ENCODE peak calls at places on chromosomes 5 and 9, in seven cellular contexts. X, A, U, K, J, Y and W are unnamed samples.

GRCh38 chr9:25505644-25506043 is 172.6 kb downstream of the TUSC1 start:
- DNase-seq in X (no peak), A (no peak), U (no peak), K (no peak), J (no peak), Y (no peak), W (no peak)

GRCh38 chr9:124890179-124890578 is 28.2 kb downstream of the ARPC5L start:
- DNase-seq in X (no peak), A (no peak), U (no peak), K (no peak), J (no peak), Y (no peak), W (no peak)

GRCh38 chr5:41083306-41083705 is 12.2 kb upstream of the MROH2B start:
- DNase-seq in X (no peak), A (no peak), U (no peak), K (no peak), J (no peak), Y (no peak), W (no peak)

GRCh38 chr9:110744753-110745522 is 76.3 kb downstream of the MUSK start:
- DNase-seq in X (no peak), A (peak), U (peak), K (peak), J (peak), Y (peak), W (no peak)

GRCh38 chr5:132915681-132916080 is 42.2 kb downstream of the LEAP2 start:
- DNase-seq in X (no peak), A (no peak), U (no peak), K (no peak), J (no peak), Y (peak), W (no peak)

GRCh38 chr5:141567513-141568117 is 51.2 kb downstream of the DIAPH1 start:
- DNase-seq in X (no peak), A (no peak), U (no peak), K (no peak), J (no peak), Y (no peak), W (no peak)

GRCh38 chr5:113059232-113059805 is 82.7 kb downstream of the DCP2 start:
- DNase-seq in X (peak), A (no peak), U (no peak), K (no peak), J (no peak), Y (no peak), W (no peak)

GRCh38 chr9:77648458-77649108 is 461 bp upstream of the GNA14 start:
- DNase-seq in X (peak), A (peak), U (peak), K (peak), J (no peak), Y (no peak), W (peak)

GRCh38 chr5:24630925-24631324 is 13.9 kb downstream of the CDH10 start:
- DNase-seq in X (no peak), A (no peak), U (no peak), K (no peak), J (no peak), Y (no peak), W (no peak)

GRCh38 chr9:126009047-126009446 is 261.9 kb downstream of the PBX3 start:
- DNase-seq in X (no peak), A (no peak), U (no peak), K (no peak), J (no peak), Y (peak), W (no peak)

GRCh38 chr9:114286146-114286679 is 36.7 kb upstream of the ORM1 start:
- DNase-seq in X (no peak), A (peak), U (no peak), K (no peak), J (no peak), Y (no peak), W (no peak)

GRCh38 chr5:93603191-93603590 is 20.2 kb downstream of the NR2F1 start:
- DNase-seq in X (no peak), A (no peak), U (no peak), K (no peak), J (no peak), Y (no peak), W (no peak)

GRCh38 chr9:112075009-112075378 is 100.1 kb downstream of the SUSD1 start:
- DNase-seq in X (no peak), A (no peak), U (no peak), K (no peak), J (no peak), Y (no peak), W (no peak)

GRCh38 chr5:25955337-25955736 is 1083.0 kb downstream of the CDH9 start:
- DNase-seq in X (no peak), A (no peak), U (no peak), K (no peak), J (no peak), Y (no peak), W (no peak)

GRCh38 chr5:40754381-40755092 is 1.2 kb downstream of the TTC33 start:
- DNase-seq in X (no peak), A (no peak), U (no peak), K (no peak), J (no peak), Y (no peak), W (no peak)

GRCh38 chr9:85742630-85742928 is 825 bp upstream of the AGTPBP1 start:
- DNase-seq in X (no peak), A (no peak), U (no peak), K (no peak), J (no peak), Y (no peak), W (no peak)

GRCh38 chr5:69502375-69503143 is 10.0 kb downstream of the OCLN start:
- DNase-seq in X (no peak), A (no peak), U (no peak), K (no peak), J (no peak), Y (no peak), W (no peak)

GRCh38 chr5:10320793-10321192 is 13.1 kb upstream of the CMBL start:
- DNase-seq in X (no peak), A (no peak), U (no peak), K (no peak), J (no peak), Y (no peak), W (no peak)

GRCh38 chr5:141870226-141870625 is 8.0 kb downstream of the PCDH1 start:
- DNase-seq in X (no peak), A (no peak), U (peak), K (no peak), J (no peak), Y (no peak), W (no peak)

GRCh38 chr5:76958976-76959767 is 6.3 kb downstream of the CRHBP start:
- DNase-seq in X (no peak), A (no peak), U (no peak), K (no peak), J (no peak), Y (no peak), W (no peak)

GRCh38 chr5:115484368-115484767 is 60.2 kb downstream of the FEM1C start:
- DNase-seq in X (no peak), A (no peak), U (no peak), K (no peak), J (no peak), Y (no peak), W (no peak)

GRCh38 chr9:17863213-17863883 is 284.5 kb downstream of the SH3GL2 start:
- DNase-seq in X (no peak), A (no peak), U (no peak), K (no peak), J (no peak), Y (no peak), W (no peak)

GRCh38 chr5:109105631-109106267 is 304.0 kb downstream of the PJA2 start:
- DNase-seq in X (no peak), A (no peak), U (no peak), K (no peak), J (peak), Y (no peak), W (no peak)

GRCh38 chr9:89817186-89817960 is 212.6 kb downstream of the GADD45G start:
- DNase-seq in X (no peak), A (peak), U (no peak), K (no peak), J (no peak), Y (no peak), W (no peak)

GRCh38 chr5:148179234-148179824 is 11.0 kb downstream of the SPINK14 start:
- DNase-seq in X (no peak), A (peak), U (no peak), K (no peak), J (no peak), Y (peak), W (no peak)

GRCh38 chr5:105529851-105530250 is 1967.3 kb upstream of the NUDT12 start:
- DNase-seq in X (no peak), A (no peak), U (no peak), K (no peak), J (no peak), Y (no peak), W (no peak)

GRCh38 chr9:36974731-36975130 is 59.3 kb downstream of the PAX5 start:
- DNase-seq in X (peak), A (no peak), U (no peak), K (no peak), J (no peak), Y (no peak), W (no peak)

GRCh38 chr5:84014966-84015365 is 294.3 kb upstream of the HAPLN1 start:
- DNase-seq in X (no peak), A (no peak), U (no peak), K (no peak), J (no peak), Y (no peak), W (no peak)

GRCh38 chr5:59741599-59741998 is 151.9 kb downstream of the PDE4D start:
- DNase-seq in X (no peak), A (no peak), U (no peak), K (no peak), J (no peak), Y (no peak), W (no peak)

GRCh38 chr9:27726244-27727141 is 153.2 kb upstream of the C9orf72 start:
- DNase-seq in X (no peak), A (peak), U (peak), K (peak), J (peak), Y (peak), W (no peak)

GRCh38 chr9:127362829-127363228 is 34.1 kb upstream of the SLC2A8 start:
- DNase-seq in X (no peak), A (no peak), U (no peak), K (no peak), J (no peak), Y (no peak), W (no peak)

DNA sequence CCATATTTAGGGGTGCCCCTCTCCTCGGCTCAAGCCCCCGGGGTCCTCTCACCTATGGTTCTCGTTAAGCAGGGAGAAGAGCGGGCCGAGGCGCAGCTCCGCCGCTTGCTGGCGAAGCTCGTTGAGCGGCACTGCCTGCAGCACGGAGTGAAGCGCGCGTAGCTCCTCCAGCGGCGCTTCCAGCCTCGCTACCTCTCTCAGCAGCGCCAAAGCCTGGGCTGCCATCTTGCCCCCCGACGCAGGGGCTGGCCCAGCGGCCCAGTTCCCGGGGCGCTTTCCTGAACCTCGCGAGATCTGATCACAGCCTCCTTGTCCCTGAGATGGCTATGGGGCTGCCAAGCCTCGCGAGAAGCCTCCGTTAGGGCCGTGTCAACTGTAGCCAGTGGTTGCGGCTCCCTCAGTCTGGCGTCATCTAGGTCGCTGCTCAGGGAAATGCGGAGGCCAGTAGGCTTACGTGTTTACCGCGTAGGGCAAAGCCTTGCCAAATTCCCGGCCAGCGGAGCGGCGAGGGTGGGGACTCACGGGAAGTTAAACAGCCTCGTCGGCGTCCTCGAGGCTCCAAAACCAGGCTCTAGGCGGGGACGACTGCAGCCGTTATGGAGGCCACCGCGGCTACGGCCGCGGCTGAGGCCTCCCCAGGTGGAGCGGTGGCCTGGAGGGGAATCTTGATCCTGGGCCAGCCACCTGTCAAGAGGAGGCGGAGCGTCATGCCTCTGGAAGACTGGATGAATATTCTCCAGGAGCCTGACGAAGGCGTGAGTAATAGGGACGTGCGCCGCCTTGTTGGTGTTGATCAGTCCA is at the start of gene PSMD5:
- DNase-seq in X (peak), A (peak), U (peak), K (peak), J (peak), Y (peak), W (peak)
- TF ChIP-seq POLR2A in X (peak), A (peak), U (peak), K (peak), J (peak), Y (peak), W (peak)

DNA sequence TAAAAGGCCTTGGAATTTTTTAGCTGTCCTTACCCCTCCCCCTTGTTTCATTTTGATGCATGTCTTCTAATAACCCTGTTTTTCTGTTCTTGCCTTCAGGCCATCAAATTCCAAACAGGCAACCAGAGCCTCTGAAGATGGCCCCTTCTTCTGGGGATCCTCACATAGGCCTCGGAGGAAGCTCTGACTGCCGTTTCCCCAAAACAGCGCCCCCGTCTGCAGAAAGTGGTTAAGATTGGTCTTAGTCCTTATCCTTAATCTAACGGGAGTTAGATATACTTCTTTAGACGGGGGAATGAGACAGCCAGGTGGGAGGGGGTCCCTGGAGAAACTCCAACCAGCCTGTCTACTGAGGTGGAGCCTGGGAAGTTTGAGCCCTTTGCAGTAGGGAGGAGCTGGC is 226.3 kb upstream of the ZNF608 start:
- DNase-seq in X (no peak), A (no peak), U (no peak), K (no peak), J (no peak), Y (no peak), W (no peak)
- TF ChIP-seq POLR2A in X (no peak), A (no peak), U (no peak), K (no peak), J (no peak), Y (no peak), W (no peak)

GRCh38 chr5:73831066-73831465 is 205.1 kb downstream of the ARHGEF28 start:
- DNase-seq in X (no peak), A (no peak), U (no peak), K (no peak), J (no peak), Y (no peak), W (no peak)
- TF ChIP-seq POLR2A in X (no peak), A (no peak), U (no peak), K (no peak), J (no peak), Y (no peak), W (no peak)

GRCh38 chr9:706606-707451 is 134.7 kb upstream of the DMRT1 start:
- DNase-seq in X (peak), A (peak), U (peak), K (peak), J (peak), Y (no peak), W (peak)
- TF ChIP-seq POLR2A in X (no peak), A (no peak), U (no peak), K (peak), J (no peak), Y (no peak), W (no peak)

DNA sequence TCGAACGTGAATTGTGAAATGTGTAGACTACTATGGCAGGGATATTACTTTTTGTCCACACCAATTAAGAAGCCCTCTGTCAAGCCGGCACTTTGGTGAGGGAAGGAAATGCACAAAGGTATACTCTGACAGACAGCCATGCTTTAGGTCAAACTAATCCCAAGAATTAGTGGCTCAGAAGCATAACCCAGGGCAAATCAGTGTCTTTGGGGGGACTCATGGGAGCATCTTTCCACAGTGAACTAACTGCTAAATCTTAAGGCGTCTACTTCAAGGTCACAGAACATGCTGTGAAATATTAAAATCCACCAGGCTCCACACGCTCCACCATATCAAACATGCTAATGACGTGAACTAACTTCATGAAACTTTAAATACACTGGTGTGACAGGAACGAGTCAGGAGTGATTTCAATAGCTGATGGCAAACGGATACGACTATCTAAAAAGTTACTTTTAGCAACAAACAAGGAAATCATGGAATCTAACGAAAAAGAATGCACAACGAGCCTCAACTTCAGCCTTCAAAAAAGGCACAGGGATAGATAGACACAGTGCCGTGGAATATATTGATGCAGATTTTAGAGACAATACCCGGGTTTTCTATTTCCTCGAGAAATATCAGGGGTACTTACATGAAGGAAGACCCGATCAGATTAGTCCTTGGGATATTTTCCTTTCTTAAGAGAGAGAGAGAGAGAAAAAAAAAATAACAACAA is 504 bp downstream of the MEF2C start:
- DNase-seq in X (no peak), A (no peak), U (no peak), K (no peak), J (no peak), Y (no peak), W (no peak)
- TF ChIP-seq POLR2A in X (no peak), A (no peak), U (no peak), K (no peak), J (no peak), Y (no peak), W (no peak)

GRCh38 chr5:91280062-91280941 is 102.8 kb downstream of the ARRDC3 start:
- DNase-seq in X (peak), A (peak), U (peak), K (peak), J (peak), Y (peak), W (peak)
- TF ChIP-seq POLR2A in X (no peak), A (peak), U (no peak), K (peak), J (peak), Y (no peak), W (peak)

GRCh38 chr5:114361724-114362196 is at the start of gene KCNN2:
- DNase-seq in X (peak), A (peak), U (peak), K (peak), J (peak), Y (no peak), W (peak)
- TF ChIP-seq POLR2A in X (no peak), A (no peak), U (no peak), K (peak), J (no peak), Y (no peak), W (no peak)

GRCh38 chr9:71765693-71766092 is 2.6 kb downstream of the CEMIP2 start:
- DNase-seq in X (no peak), A (no peak), U (no peak), K (no peak), J (no peak), Y (no peak), W (no peak)

GRCh38 chr9:71769175-71770165 is 1.2 kb upstream of the CEMIP2 start:
- DNase-seq in X (peak), A (peak), U (peak), K (peak), J (peak), Y (peak), W (peak)

GRCh38 chr9:71766663-71767062 is 1.6 kb downstream of the CEMIP2 start:
- DNase-seq in X (no peak), A (no peak), U (no peak), K (no peak), J (no peak), Y (no peak), W (no peak)

GRCh38 chr9:71767421-71768321 is 642 bp downstream of the CEMIP2 start:
- DNase-seq in X (peak), A (peak), U (peak), K (peak), J (no peak), Y (no peak), W (no peak)

GRCh38 chr9:71768388-71769174 is at the start of gene CEMIP2:
- DNase-seq in X (peak), A (peak), U (peak), K (peak), J (peak), Y (peak), W (peak)
- TF ChIP-seq POLR2A in X (peak), A (peak), U (peak), K (peak), J (peak), Y (peak), W (no peak)

DNA sequence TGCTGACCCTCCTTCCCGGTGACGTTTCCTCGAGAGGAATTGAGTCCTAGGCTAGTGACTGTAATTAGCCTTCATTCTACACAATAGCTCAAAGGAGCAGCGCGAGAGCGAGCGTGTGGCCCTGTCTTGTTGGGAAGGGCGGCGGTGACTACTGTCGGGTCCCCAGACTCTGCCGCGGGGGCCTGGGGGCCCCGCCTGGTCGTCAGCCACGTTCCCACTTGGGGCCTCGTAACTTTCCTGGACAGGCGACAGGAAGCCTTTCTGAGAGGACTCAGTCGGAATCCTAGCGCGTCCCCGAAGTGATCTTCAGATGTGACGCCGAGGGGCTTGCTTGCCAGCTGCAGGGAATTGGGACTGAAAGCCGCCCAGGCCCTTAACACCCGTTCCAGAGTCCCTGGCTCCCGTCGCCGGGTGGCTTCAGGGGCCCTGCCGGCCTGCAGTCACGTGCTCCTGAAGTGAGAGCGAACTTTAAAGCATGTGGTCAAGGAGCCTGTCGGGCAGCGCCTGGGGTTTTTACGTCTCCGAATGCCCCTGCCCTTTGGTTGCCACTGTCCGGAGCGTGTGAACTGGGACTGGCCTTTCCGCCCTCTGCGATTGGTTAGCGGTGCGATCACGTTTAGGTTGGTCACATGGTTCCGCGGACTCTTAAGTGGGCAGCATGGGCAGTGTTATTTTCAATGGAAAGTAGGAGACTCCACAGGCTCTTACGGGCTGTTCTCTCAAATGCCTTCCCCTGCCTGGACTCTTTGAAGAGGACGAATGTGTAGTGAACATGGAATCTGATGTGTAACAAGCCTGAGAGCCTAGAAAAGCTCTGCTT is 1.7 kb downstream of the VLDLR start:
- DNase-seq in X (peak), A (peak), U (peak), K (peak), J (no peak), Y (no peak), W (peak)
- TF ChIP-seq POLR2A in X (no peak), A (no peak), U (peak), K (peak), J (no peak), Y (no peak), W (no peak)